ENCODE peak calls at places on chromosome 21, in eight cellular contexts. S is HEK293T; K is GDM1; O is ELR; A is stimulated activated CD4-positive, alpha-beta T cell treated with anti-CD3 and anti-CD28 coated beads, Interleukin-4, amount 100 ng/mL, for 48 hours; T is foreskin fibroblast; G is memory B cell; N is RCC 7860. W is an unnamed sample.

GRCh38 chr21:29718081-29718815 is 221.5 kb downstream of the GRIK1 start:
- DNase-seq in S (no peak), K (no peak), O (peak; percentile 5), A (no peak), T (peak; percentile 47), G (no peak), N (no peak), W (peak; percentile 98)

GRCh38 chr21:28337319-28337718 is 655.4 kb downstream of the LTN1 start:
- DNase-seq in S (no peak), K (no peak), O (peak; percentile 71), A (no peak), T (peak; percentile 45), G (no peak), N (peak; percentile 28), W (peak; percentile 61)

GRCh38 chr21:44849616-44850130 is 23.8 kb downstream of the PTTG1IP start:
- DNase-seq in S (no peak), K (no peak), O (no peak), A (no peak), T (no peak), G (no peak), N (no peak), W (no peak)

GRCh38 chr21:32021319-32022027 is 148.7 kb downstream of the HUNK start:
- DNase-seq in S (no peak), K (no peak), O (no peak), A (no peak), T (no peak), G (no peak), N (no peak), W (no peak)

GRCh38 chr21:33644383-33645074 is 2.2 kb downstream of the ITSN1 start:
- DNase-seq in S (no peak), K (no peak), O (peak; percentile 61), A (no peak), T (peak; percentile 62), G (no peak), N (no peak), W (peak; percentile 18)

GRCh38 chr21:23936224-23936623 is 1671.1 kb downstream of the MRPL39 start:
- DNase-seq in S (peak; percentile 18), K (no peak), O (no peak), A (no peak), T (no peak), G (no peak), N (no peak), W (no peak)

GRCh38 chr21:30839304-30839703 is 9.7 kb upstream of the KRTAP7-1 start:
- DNase-seq in S (peak; percentile 65), K (no peak), O (peak; percentile 19), A (peak; percentile 29), T (no peak), G (no peak), N (peak; percentile 29), W (peak; percentile 35)

GRCh38 chr21:36569511-36569910 is 89.6 kb upstream of the CLDN14 start:
- DNase-seq in S (no peak), K (no peak), O (no peak), A (no peak), T (no peak), G (no peak), N (no peak), W (no peak)

GRCh38 chr21:16589046-16589445 is 859.3 kb downstream of the USP25 start:
- DNase-seq in S (no peak), K (no peak), O (no peak), A (no peak), T (no peak), G (no peak), N (no peak), W (no peak)

GRCh38 chr21:27070881-27071670 is 104.2 kb upstream of the ADAMTS5 start:
- DNase-seq in S (no peak), K (no peak), O (no peak), A (no peak), T (no peak), G (no peak), N (no peak), W (no peak)

GRCh38 chr21:45401916-45402900 is 2.8 kb upstream of the COL18A1 start:
- DNase-seq in S (no peak), K (no peak), O (no peak), A (no peak), T (no peak), G (no peak), N (no peak), W (no peak)

GRCh38 chr21:45284456-45284741 is 3.3 kb downstream of the POFUT2 start:
- DNase-seq in S (no peak), K (no peak), O (no peak), A (no peak), T (no peak), G (no peak), N (no peak), W (no peak)

GRCh38 chr21:26591543-26591942 is 18.5 kb upstream of the CYYR1 start:
- DNase-seq in S (no peak), K (no peak), O (no peak), A (no peak), T (no peak), G (no peak), N (no peak), W (peak; percentile 12)

GRCh38 chr21:21003701-21004100 is 5.5 kb downstream of the NCAM2 start:
- DNase-seq in S (peak; percentile 15), K (peak; percentile 32), O (peak; percentile 70), A (no peak), T (no peak), G (no peak), N (no peak), W (peak; percentile 16)

GRCh38 chr21:34795152-34796141 is 126.7 kb downstream of the CLIC6 start:
- DNase-seq in S (no peak), K (no peak), O (peak; percentile 61), A (no peak), T (peak; percentile 91), G (no peak), N (peak; percentile 87), W (peak; percentile 95)

GRCh38 chr21:30598802-30599201 is at the start of gene KRTAP6-2:
- DNase-seq in S (no peak), K (no peak), O (no peak), A (no peak), T (no peak), G (no peak), N (no peak), W (no peak)

GRCh38 chr21:45471229-45472052 is 66.5 kb downstream of the COL18A1 start:
- DNase-seq in S (no peak), K (no peak), O (peak; percentile 89), A (no peak), T (peak; percentile 75), G (no peak), N (peak; percentile 52), W (peak; percentile 92)

GRCh38 chr21:42424848-42425602 is 21.3 kb downstream of the UBASH3A start:
- DNase-seq in S (no peak), K (peak; percentile 69), O (no peak), A (no peak), T (no peak), G (no peak), N (no peak), W (no peak)

GRCh38 chr21:36696640-36697472 is 2.1 kb upstream of the SIM2 start:
- DNase-seq in S (no peak), K (no peak), O (no peak), A (no peak), T (no peak), G (no peak), N (no peak), W (no peak)

GRCh38 chr21:39633770-39634181 is 21.0 kb downstream of the B3GALT5 start:
- DNase-seq in S (no peak), K (no peak), O (peak; percentile 95), A (no peak), T (peak; percentile 94), G (no peak), N (peak; percentile 96), W (peak; percentile 89)

GRCh38 chr21:45262616-45263015 is 25.1 kb downstream of the POFUT2 start:
- DNase-seq in S (no peak), K (no peak), O (no peak), A (no peak), T (no peak), G (no peak), N (no peak), W (no peak)

GRCh38 chr21:45537746-45538291 is 4.4 kb downstream of the SLC19A1 start:
- DNase-seq in S (no peak), K (no peak), O (no peak), A (no peak), T (no peak), G (no peak), N (no peak), W (no peak)

GRCh38 chr21:34933609-34934345 is 115.3 kb downstream of the RUNX1 start:
- DNase-seq in S (no peak), K (no peak), O (peak; percentile 12), A (no peak), T (no peak), G (peak; percentile 27), N (no peak), W (no peak)

GRCh38 chr21:41576010-41576615 is 68.2 kb upstream of the TMPRSS2 start:
- DNase-seq in S (no peak), K (no peak), O (no peak), A (no peak), T (no peak), G (no peak), N (no peak), W (no peak)

GRCh38 chr21:29762570-29763082 is 177.2 kb downstream of the GRIK1 start:
- DNase-seq in S (no peak), K (no peak), O (no peak), A (no peak), T (no peak), G (no peak), N (no peak), W (no peak)

GRCh38 chr21:26966978-26967913 is at the start of gene ADAMTS5:
- DNase-seq in S (peak; percentile 59), K (no peak), O (peak; percentile 84), A (no peak), T (peak; percentile 75), G (no peak), N (peak; percentile 52), W (peak; percentile 47)

GRCh38 chr21:15549671-15550070 is 180.1 kb upstream of the USP25 start:
- DNase-seq in S (no peak), K (no peak), O (peak; percentile 17), A (no peak), T (no peak), G (no peak), N (no peak), W (no peak)

GRCh38 chr21:36408568-36408967 is 23.4 kb downstream of the CHAF1B start:
- DNase-seq in S (no peak), K (no peak), O (no peak), A (no peak), T (no peak), G (no peak), N (no peak), W (no peak)

GRCh38 chr21:15986277-15986676 is 256.5 kb downstream of the USP25 start:
- DNase-seq in S (peak; percentile 48), K (no peak), O (no peak), A (no peak), T (no peak), G (no peak), N (peak; percentile 8), W (no peak)

GRCh38 chr21:43304621-43305335 is 122.2 kb downstream of the SIK1 start:
- DNase-seq in S (no peak), K (no peak), O (no peak), A (no peak), T (no peak), G (no peak), N (no peak), W (no peak)

GRCh38 chr21:43775795-43776430 is at the start of gene CSTB:
- DNase-seq in S (peak; percentile 86), K (peak; percentile 65), O (peak; percentile 69), A (peak; percentile 82), T (peak; percentile 42), G (peak; percentile 89), N (no peak), W (no peak)

GRCh38 chr21:36209626-36210171 is 53.1 kb downstream of the DOP1B start:
- DNase-seq in S (peak; percentile 56), K (peak; percentile 51), O (peak; percentile 82), A (peak; percentile 26), T (peak; percentile 71), G (peak; percentile 17), N (peak; percentile 72), W (peak; percentile 80)

GRCh38 chr21:45511661-45512431 is 30.4 kb downstream of the SLC19A1 start:
- DNase-seq in S (no peak), K (no peak), O (no peak), A (no peak), T (no peak), G (no peak), N (no peak), W (no peak)

GRCh38 chr21:38380391-38381137 is 117.7 kb downstream of the ERG start:
- DNase-seq in S (no peak), K (no peak), O (peak; percentile 53), A (no peak), T (no peak), G (no peak), N (no peak), W (peak; percentile 21)